ENCODE peak calls at places on chromosomes 5 and 9, in nine cellular contexts. W is suprapubic skin, F is HepG2, K is prostate gland, Q is sigmoid colon, N is stomach, C is GM12892, R is transverse colon, P is endothelial cell of umbilical vein. D is an unnamed sample.

GRCh38 chr9:83154821-83155220 is 91.9 kb upstream of the RASEF start:
- DNase-seq in P (no peak), R (no peak), Q (no peak), C (no peak), F (no peak), N (no peak), K (no peak), W (no peak), D (no peak)

GRCh38 chr5:135878156-135878620 is 17.5 kb downstream of the IL9 start:
- DNase-seq in N (no peak), W (no peak), F (no peak), R (no peak), K (no peak), C (no peak), Q (no peak), P (no peak), D (no peak)

GRCh38 chr5:146130440-146131045 is 25.2 kb upstream of the PLAC8L1 start:
- DNase-seq in N (no peak), C (no peak), P (peak; percentile 28), R (no peak), K (no peak), W (no peak), Q (no peak), F (peak; percentile 4), D (peak; percentile 35)

GRCh38 chr9:136659861-136660784 is 2.6 kb upstream of the EGFL7 start:
- DNase-seq in W (no peak), R (peak; percentile 6), N (no peak), K (no peak), C (no peak), P (peak; percentile 15), F (no peak), Q (no peak), D (no peak)

GRCh38 chr5:16593630-16594029 is 23.2 kb downstream of the RETREG1 start:
- DNase-seq in N (no peak), W (no peak), R (no peak), C (no peak), Q (no peak), P (no peak), F (no peak), K (no peak), D (no peak)

GRCh38 chr9:17134843-17135577 is at the start of gene CNTLN:
- DNase-seq in W (peak; percentile 96), N (peak; percentile 97), F (peak; percentile 67), R (peak; percentile 93), K (peak; percentile 84), Q (peak; percentile 98), C (peak; percentile 44), P (peak; percentile 94), D (no peak)

GRCh38 chr5:124628721-124629596 is 117.5 kb downstream of the ZNF608 start:
- DNase-seq in K (no peak), F (peak; percentile 84), Q (peak; percentile 70), P (no peak), R (no peak), C (no peak), N (no peak), W (peak; percentile 79), D (no peak)

GRCh38 chr5:160369990-160370712 is at the start of gene C1QTNF2:
- DNase-seq in W (peak; percentile 80), N (peak; percentile 43), P (peak; percentile 44), C (no peak), R (peak; percentile 64), Q (peak; percentile 84), K (no peak), F (no peak), D (no peak)

GRCh38 chr5:175246242-175246891 is 197.6 kb downstream of the DRD1 start:
- DNase-seq in W (no peak), C (no peak), P (no peak), Q (no peak), K (no peak), F (no peak), R (peak; percentile 8), N (no peak), D (no peak)

GRCh38 chr5:127518319-127518621 is 830 bp downstream of the PRRC1 start:
- DNase-seq in C (no peak), W (no peak), N (no peak), K (no peak), F (no peak), Q (no peak), R (no peak), P (no peak), D (no peak)

GRCh38 chr5:74641778-74642542 is 1.4 kb upstream of the ENC1 start:
- DNase-seq in N (peak; percentile 51), Q (no peak), R (peak; percentile 52), P (peak; percentile 83), W (no peak), C (no peak), F (peak; percentile 62), K (peak; percentile 66), D (peak; percentile 32)

GRCh38 chr9:34620061-34620994 is at the start of gene DCTN3:
- DNase-seq in R (peak; percentile 94), P (peak; percentile 91), Q (peak; percentile 98), K (peak; percentile 92), N (peak; percentile 95), W (peak; percentile 96), C (peak; percentile 97), F (peak; percentile 91), D (peak; percentile 77)
- TF ChIP-seq POLR2AphosphoS5 in R (peak; percentile 57), P (peak; percentile 70), Q (peak; percentile 63), K (peak; percentile 90), N (peak; percentile 36), W (no peak), C (peak; percentile 55), F (peak; percentile 50), D (peak; percentile 72)

GRCh38 chr5:181052928-181053759 is 13.1 kb downstream of the BTNL9 start:
- DNase-seq in Q (no peak), W (no peak), R (peak; percentile 22), F (no peak), P (no peak), N (no peak), K (no peak), C (peak; percentile 50), D (no peak)

GRCh38 chr5:181056431-181056830 is 16.4 kb downstream of the BTNL9 start:
- DNase-seq in K (no peak), R (no peak), W (no peak), Q (no peak), N (no peak), C (no peak), F (no peak), P (no peak), D (no peak)

GRCh38 chr5:181054138-181054537 is 14.1 kb downstream of the BTNL9 start:
- DNase-seq in R (no peak), P (no peak), F (no peak), Q (no peak), W (no peak), C (no peak), K (no peak), N (no peak), D (no peak)

GRCh38 chr5:181053760-181054122 is 13.7 kb downstream of the BTNL9 start:
- DNase-seq in F (no peak), C (no peak), K (no peak), R (no peak), W (no peak), Q (no peak), P (no peak), N (no peak), D (no peak)

GRCh38 chr5:181054871-181055494 is 14.9 kb downstream of the BTNL9 start:
- DNase-seq in W (no peak), F (no peak), P (no peak), R (no peak), Q (no peak), K (no peak), N (no peak), C (no peak), D (no peak)
- TF ChIP-seq POLR2AphosphoS5 in W (no peak), F (no peak), P (no peak), R (no peak), Q (no peak), K (no peak), N (no peak), C (no peak), D (no peak)

GRCh38 chr5:65854931-65855330 is 71.4 kb upstream of the ERBIN start:
- DNase-seq in F (no peak), K (no peak), C (no peak), N (no peak), W (no peak), Q (no peak), R (no peak), P (no peak), D (no peak)

GRCh38 chr5:65856520-65856919 is 69.9 kb upstream of the ERBIN start:
- DNase-seq in P (no peak), F (no peak), K (no peak), Q (no peak), C (no peak), W (no peak), R (no peak), N (no peak), D (no peak)

GRCh38 chr5:65861830-65862241 is 64.5 kb upstream of the ERBIN start:
- DNase-seq in P (no peak), N (no peak), C (no peak), W (no peak), K (no peak), Q (no peak), F (no peak), R (no peak), D (no peak)

GRCh38 chr5:65855758-65856157 is 70.6 kb upstream of the ERBIN start:
- DNase-seq in N (no peak), C (no peak), K (no peak), R (no peak), F (no peak), W (no peak), P (peak; percentile 37), Q (no peak), D (no peak)

GRCh38 chr5:65858316-65858715 is 68.1 kb upstream of the ERBIN start:
- DNase-seq in Q (no peak), W (no peak), R (no peak), C (no peak), N (no peak), F (no peak), P (no peak), K (no peak), D (no peak)
- TF ChIP-seq POLR2AphosphoS5 in Q (no peak), W (no peak), R (no peak), C (no peak), N (no peak), F (no peak), P (no peak), K (no peak), D (no peak)

GRCh38 chr5:76526950-76527349 is 96.3 kb downstream of the F2RL2 start:
- DNase-seq in C (no peak), R (no peak), N (no peak), K (no peak), F (no peak), W (no peak), Q (no peak), P (no peak), D (no peak)

GRCh38 chr5:76522103-76522942 is 100.9 kb downstream of the F2RL2 start:
- DNase-seq in F (peak; percentile 86), N (no peak), P (no peak), Q (no peak), C (no peak), W (no peak), R (no peak), K (no peak), D (no peak)

GRCh38 chr5:76524101-76524835 is 98.9 kb downstream of the F2RL2 start:
- DNase-seq in Q (no peak), W (no peak), R (no peak), F (no peak), K (no peak), P (no peak), N (no peak), C (no peak), D (no peak)

GRCh38 chr5:76527685-76528161 is 95.5 kb downstream of the F2RL2 start:
- DNase-seq in P (peak; percentile 18), Q (no peak), C (no peak), K (no peak), R (no peak), W (no peak), F (peak; percentile 27), N (no peak), D (no peak)

GRCh38 chr5:76524872-76525271 is 98.3 kb downstream of the F2RL2 start:
- DNase-seq in P (no peak), C (no peak), W (no peak), F (no peak), K (no peak), Q (no peak), R (no peak), N (no peak), D (peak; percentile 99)
- TF ChIP-seq POLR2AphosphoS5 in P (no peak), C (no peak), W (no peak), F (no peak), K (no peak), Q (no peak), R (no peak), N (no peak), D (peak; percentile 41)

D was measured in SK-N-MC.